ENCODE peak calls at places on chromosomes 12 and 14, in four cellular contexts. One of them, this sample, is unnamed.

GRCh38 chr14:55671641-55672040 is 91.6 kb downstream of the KTN1 start:
- DNase-seq in left lung: no peak
- DNase-seq in HFF-Myc: no peak
- DNase-seq in IMR-90: peak; percentile 37
- DNase-seq in this sample: no peak

GRCh38 chr12:84596276-84596675 is 316.3 kb downstream of the SLC6A15 start:
- DNase-seq in HFF-Myc: no peak
- DNase-seq in left lung: no peak
- DNase-seq in IMR-90: no peak
- DNase-seq in this sample: no peak

GRCh38 chr14:68479247-68479646 is 313.6 kb downstream of the ZFP36L1 start:
- DNase-seq in IMR-90: peak; percentile 25
- DNase-seq in left lung: no peak
- DNase-seq in HFF-Myc: no peak
- DNase-seq in this sample: peak; percentile 39

GRCh38 chr14:91413547-91414474 is 3.8 kb downstream of the CCDC88C start:
- DNase-seq in IMR-90: no peak
- DNase-seq in HFF-Myc: no peak
- DNase-seq in left lung: peak; percentile 83
- DNase-seq in this sample: no peak

GRCh38 chr12:49684310-49684854 is 22.8 kb downstream of the FMNL3 start:
- DNase-seq in left lung: no peak
- DNase-seq in IMR-90: no peak
- DNase-seq in HFF-Myc: no peak
- DNase-seq in this sample: no peak

GRCh38 chr14:100523536-100524025 is 63.6 kb downstream of the BEGAIN start:
- DNase-seq in left lung: peak; percentile 9
- DNase-seq in IMR-90: no peak
- DNase-seq in HFF-Myc: no peak
- DNase-seq in this sample: no peak

GRCh38 chr12:109896188-109896587 is 3.9 kb upstream of the TCHP start:
- DNase-seq in left lung: no peak
- DNase-seq in HFF-Myc: no peak
- DNase-seq in IMR-90: no peak
- DNase-seq in this sample: no peak

GRCh38 chr12:112946236-112947000 is 8.1 kb downstream of the OAS3 start:
- DNase-seq in HFF-Myc: no peak
- DNase-seq in left lung: no peak
- DNase-seq in IMR-90: no peak
- DNase-seq in this sample: no peak

GRCh38 chr14:64801800-64802199 is 77.9 kb downstream of the SPTB start:
- DNase-seq in left lung: no peak
- DNase-seq in HFF-Myc: no peak
- DNase-seq in IMR-90: peak; percentile 17
- DNase-seq in this sample: peak; percentile 32

GRCh38 chr12:104599272-104599984 is 142.7 kb downstream of the CHST11 start:
- DNase-seq in left lung: no peak
- DNase-seq in IMR-90: no peak
- DNase-seq in HFF-Myc: no peak
- DNase-seq in this sample: no peak

GRCh38 chr12:30985814-30986452 is 59.4 kb downstream of the TSPAN11 start:
- DNase-seq in left lung: peak; percentile 54
- DNase-seq in HFF-Myc: no peak
- DNase-seq in IMR-90: peak; percentile 40
- DNase-seq in this sample: peak; percentile 58

GRCh38 chr12:51886021-51886710 is 1.7 kb upstream of the ANKRD33 start:
- DNase-seq in left lung: peak; percentile 86
- DNase-seq in IMR-90: peak; percentile 99
- DNase-seq in HFF-Myc: peak; percentile 90
- DNase-seq in this sample: peak; percentile 98

GRCh38 chr14:103118019-103118662 is 5.1 kb upstream of the TNFAIP2 start:
- DNase-seq in left lung: peak; percentile 88
- DNase-seq in HFF-Myc: no peak
- DNase-seq in IMR-90: peak; percentile 35
- DNase-seq in this sample: peak; percentile 48

GRCh38 chr12:62332598-62332997 is 72.4 kb downstream of the USP15 start:
- DNase-seq in HFF-Myc: no peak
- DNase-seq in left lung: no peak
- DNase-seq in IMR-90: peak; percentile 79
- DNase-seq in this sample: peak; percentile 56

GRCh38 chr14:102185360-102185759 is 45.7 kb downstream of the WDR20 start:
- DNase-seq in HFF-Myc: no peak
- DNase-seq in left lung: no peak
- DNase-seq in IMR-90: no peak
- DNase-seq in this sample: no peak

GRCh38 chr12:79644274-79645234 is 46.2 kb downstream of the PAWR start:
- DNase-seq in HFF-Myc: no peak
- DNase-seq in left lung: no peak
- DNase-seq in IMR-90: no peak
- DNase-seq in this sample: no peak

GRCh38 chr14:77653473-77653872 is 37.0 kb upstream of the SPTLC2 start:
- DNase-seq in HFF-Myc: no peak
- DNase-seq in left lung: no peak
- DNase-seq in IMR-90: no peak
- DNase-seq in this sample: no peak

GRCh38 chr12:12909995-12910391 is 18.6 kb downstream of the GPRC5A start:
- DNase-seq in HFF-Myc: no peak
- DNase-seq in left lung: no peak
- DNase-seq in IMR-90: peak; percentile 73
- DNase-seq in this sample: no peak

GRCh38 chr12:127293507-127294310 is 973.3 kb upstream of the TMEM132C start:
- DNase-seq in HFF-Myc: peak; percentile 19
- DNase-seq in left lung: no peak
- DNase-seq in IMR-90: peak; percentile 33
- DNase-seq in this sample: peak; percentile 88

DNA sequence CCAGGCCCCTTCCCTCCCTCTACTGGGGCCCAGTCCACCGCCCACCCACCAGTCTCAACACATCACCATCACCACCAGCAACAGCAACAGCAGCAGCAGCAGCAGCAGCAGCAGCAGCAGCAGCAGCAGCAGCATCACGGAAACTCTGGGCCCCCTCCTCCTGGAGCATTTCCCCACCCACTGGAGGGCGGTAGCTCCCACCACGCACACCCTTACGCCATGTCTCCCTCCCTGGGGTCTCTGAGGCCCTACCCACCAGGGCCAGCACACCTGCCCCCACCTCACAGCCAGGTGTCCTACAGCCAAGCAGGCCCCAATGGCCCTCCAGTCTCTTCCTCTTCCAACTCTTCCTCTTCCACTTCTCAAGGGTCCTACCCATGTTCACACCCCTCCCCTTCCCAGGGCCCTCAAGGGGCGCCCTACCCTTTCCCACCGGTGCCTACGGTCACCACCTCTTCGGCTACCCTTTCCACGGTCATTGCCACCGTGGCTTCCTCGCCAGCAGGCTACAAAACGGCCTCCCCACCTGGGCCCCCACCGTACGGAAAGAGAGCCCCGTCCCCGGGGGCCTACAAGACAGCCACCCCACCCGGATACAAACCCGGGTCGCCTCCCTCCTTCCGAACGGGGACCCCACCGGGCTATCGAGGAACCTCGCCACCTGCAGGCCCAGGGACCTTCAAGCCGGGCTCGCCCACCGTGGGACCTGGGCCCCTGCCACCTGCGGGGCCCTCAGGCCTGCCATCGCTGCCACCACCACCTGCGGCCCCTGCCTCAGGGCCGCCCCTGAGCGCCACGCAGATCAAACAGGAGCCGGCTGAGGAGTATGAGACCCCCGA is 6.8 kb upstream of the RNU7-1 start:
- DNase-seq in IMR-90: no peak
- DNase-seq in left lung: no peak
- DNase-seq in HFF-Myc: no peak
- DNase-seq in this sample: no peak
- H3K4me3 ChIP-seq in IMR-90: no peak overlapping the region
- H3K4me3 ChIP-seq in left lung: peak overlapping the region; percentile 63
- H3K4me3 ChIP-seq in HFF-Myc: peak overlapping the region; percentile 54
- H3K4me3 ChIP-seq in this sample: peak overlapping the region; percentile 30

GRCh38 chr12:88206636-88207035 is 64.5 kb downstream of the TMTC3 start:
- DNase-seq in left lung: no peak
- DNase-seq in IMR-90: peak; percentile 68
- DNase-seq in HFF-Myc: peak; percentile 41
- DNase-seq in this sample: peak; percentile 58
- TF ChIP-seq CTCF in left lung: no peak
- TF ChIP-seq CTCF in IMR-90: no peak
- TF ChIP-seq CTCF in HFF-Myc: no peak
- TF ChIP-seq CTCF in this sample: no peak

DNA sequence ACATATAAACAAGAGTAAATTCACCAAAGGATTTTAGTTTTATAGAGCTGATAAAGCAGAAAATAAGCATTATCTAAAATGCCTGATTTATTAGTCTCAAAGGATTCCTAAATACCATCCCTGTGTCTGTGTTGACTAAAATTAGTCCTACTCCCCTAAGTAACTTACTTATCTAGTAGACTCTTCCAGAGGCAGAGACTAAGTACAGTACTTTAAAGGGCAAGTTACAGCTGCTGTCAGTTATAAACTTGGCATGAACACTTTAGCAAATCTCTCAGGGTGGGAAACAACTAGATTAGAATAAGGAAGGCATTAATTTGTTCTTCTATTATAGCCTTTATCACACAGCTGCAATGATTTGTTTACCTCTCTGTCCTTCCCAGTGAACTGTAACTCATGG is 46.0 kb downstream of the ATP2B1 start:
- DNase-seq in HFF-Myc: no peak
- DNase-seq in left lung: no peak
- DNase-seq in IMR-90: no peak
- DNase-seq in this sample: peak; percentile 25
- H3K4me3 ChIP-seq in HFF-Myc: no peak overlapping the region
- H3K4me3 ChIP-seq in left lung: no peak overlapping the region
- H3K4me3 ChIP-seq in IMR-90: no peak overlapping the region
- H3K4me3 ChIP-seq in this sample: no peak overlapping the region

GRCh38 chr14:31461545-31461944 is 4.2 kb upstream of the DTD2 start:
- DNase-seq in HFF-Myc: no peak
- DNase-seq in IMR-90: no peak
- DNase-seq in left lung: no peak
- DNase-seq in this sample: no peak

GRCh38 chr14:31457665-31458659 is 656 bp upstream of the DTD2 start:
- DNase-seq in HFF-Myc: no peak
- DNase-seq in IMR-90: no peak
- DNase-seq in left lung: no peak
- DNase-seq in this sample: no peak

DNA sequence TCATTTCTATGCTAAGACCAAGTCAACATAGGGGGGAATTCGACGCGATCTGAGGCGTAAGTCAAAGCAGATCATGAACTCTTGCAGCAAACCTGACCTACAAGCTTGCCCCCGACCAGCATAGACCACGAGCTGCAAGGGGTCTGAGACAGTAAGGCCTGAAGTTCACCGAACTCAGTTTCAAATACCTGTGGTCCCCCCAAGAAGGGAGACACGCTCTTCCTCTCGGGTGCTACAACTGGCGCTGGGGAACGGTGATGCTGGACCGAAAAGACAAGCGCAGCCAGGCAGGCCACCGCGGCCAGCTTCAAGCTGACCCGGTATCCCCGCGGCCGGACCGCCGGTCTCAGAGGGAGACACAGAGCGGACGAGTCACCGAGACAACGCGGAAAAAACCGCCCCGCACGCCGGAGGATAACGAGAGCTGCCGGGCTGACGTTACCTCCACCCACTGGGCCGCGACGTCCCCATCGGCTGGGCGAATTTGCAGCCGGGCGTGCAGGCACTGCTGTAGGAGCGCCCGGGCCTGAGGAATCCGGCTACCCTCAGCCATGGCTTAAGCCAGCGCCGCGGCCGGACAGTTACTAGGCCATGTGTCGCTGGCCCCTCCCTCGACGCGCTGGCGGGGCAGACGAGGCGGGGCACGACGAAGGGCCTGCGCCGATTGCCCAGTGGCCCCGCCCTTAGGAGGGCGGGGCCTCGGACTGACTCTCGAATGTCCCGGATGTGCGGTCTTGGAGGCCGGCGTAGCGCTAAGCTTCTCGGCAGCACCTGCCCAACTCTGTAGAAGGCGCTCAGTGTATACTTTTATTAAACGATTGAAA is at the start of gene DTD2:
- DNase-seq in IMR-90: peak; percentile 92
- DNase-seq in HFF-Myc: peak; percentile 73
- DNase-seq in left lung: peak; percentile 95
- DNase-seq in this sample: peak; percentile 95
- TF ChIP-seq CTCF in IMR-90: no peak
- TF ChIP-seq CTCF in HFF-Myc: no peak
- TF ChIP-seq CTCF in left lung: no peak
- TF ChIP-seq CTCF in this sample: no peak

DNA sequence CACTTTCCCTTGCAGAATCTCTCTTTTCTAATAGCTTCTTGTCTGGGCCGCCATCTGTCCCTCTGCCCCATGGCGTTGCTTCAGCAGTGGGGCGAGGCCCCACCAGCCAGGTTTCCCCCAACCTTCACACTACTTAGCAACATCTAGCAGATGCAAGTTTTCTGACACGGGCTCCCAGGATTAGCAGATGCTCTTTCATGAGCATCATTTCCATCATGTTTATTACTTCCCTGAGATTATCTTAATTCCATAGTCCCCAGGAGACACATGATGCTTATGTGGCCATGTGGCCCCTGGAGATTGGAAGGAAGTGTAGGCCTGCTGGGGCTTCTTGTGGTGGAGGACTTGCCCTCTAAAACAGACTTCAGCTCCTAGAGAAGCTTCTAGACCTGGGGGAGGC is 102.0 kb upstream of the MYL2 start:
- DNase-seq in IMR-90: no peak
- DNase-seq in left lung: no peak
- DNase-seq in HFF-Myc: no peak
- DNase-seq in this sample: no peak
- H3K4me3 ChIP-seq in IMR-90: no peak overlapping the region
- H3K4me3 ChIP-seq in left lung: no peak overlapping the region
- H3K4me3 ChIP-seq in HFF-Myc: no peak overlapping the region
- H3K4me3 ChIP-seq in this sample: no peak overlapping the region

GRCh38 chr12:114136656-114137055 is 170.5 kb upstream of the RBM19 start:
- DNase-seq in IMR-90: no peak
- DNase-seq in HFF-Myc: peak; percentile 48
- DNase-seq in left lung: no peak
- DNase-seq in this sample: no peak

GRCh38 chr12:114134922-114135321 is 168.8 kb upstream of the RBM19 start:
- DNase-seq in left lung: no peak
- DNase-seq in IMR-90: no peak
- DNase-seq in HFF-Myc: no peak
- DNase-seq in this sample: no peak

GRCh38 chr12:114131824-114132223 is 165.7 kb upstream of the RBM19 start:
- DNase-seq in HFF-Myc: no peak
- DNase-seq in left lung: no peak
- DNase-seq in IMR-90: no peak
- DNase-seq in this sample: no peak
- TF ChIP-seq CTCF in HFF-Myc: peak; percentile 18
- TF ChIP-seq CTCF in left lung: no peak
- TF ChIP-seq CTCF in IMR-90: no peak
- TF ChIP-seq CTCF in this sample: no peak

GRCh38 chr12:94812345-94812744 is 162.0 kb upstream of the TMCC3 start:
- DNase-seq in HFF-Myc: no peak
- DNase-seq in left lung: no peak
- DNase-seq in IMR-90: no peak
- DNase-seq in this sample: no peak

GRCh38 chr12:94815450-94815849 is 165.1 kb upstream of the TMCC3 start:
- DNase-seq in IMR-90: no peak
- DNase-seq in left lung: no peak
- DNase-seq in HFF-Myc: no peak
- DNase-seq in this sample: no peak

GRCh38 chr12:94811611-94812010 is 161.3 kb upstream of the TMCC3 start:
- DNase-seq in IMR-90: no peak
- DNase-seq in HFF-Myc: no peak
- DNase-seq in left lung: no peak
- DNase-seq in this sample: no peak

GRCh38 chr12:94815958-94816357 is 165.6 kb upstream of the TMCC3 start:
- DNase-seq in IMR-90: no peak
- DNase-seq in left lung: no peak
- DNase-seq in HFF-Myc: no peak
- DNase-seq in this sample: no peak

GRCh38 chr12:94813314-94813713 is 163.0 kb upstream of the TMCC3 start:
- DNase-seq in HFF-Myc: no peak
- DNase-seq in left lung: no peak
- DNase-seq in IMR-90: no peak
- DNase-seq in this sample: no peak
- H3K4me3 ChIP-seq in HFF-Myc: no peak overlapping the region
- H3K4me3 ChIP-seq in left lung: no peak overlapping the region
- H3K4me3 ChIP-seq in IMR-90: no peak overlapping the region
- H3K4me3 ChIP-seq in this sample: no peak overlapping the region